ENCODE peak calls at places on chromosomes 16 and 17, in four cellular contexts. K is K562, Y is HepG2, Q is GM12878. S is an unnamed sample.

GRCh38 chr16:86517652-86518258 is 7.4 kb downstream of the FOXF1 start:
- DNase-seq in K (peak), Y (peak), Q (no peak), S (peak)

GRCh38 chr16:22633280-22633679 is 122.6 kb downstream of the NPIPB5 start:
- DNase-seq in K (peak), Y (no peak), Q (no peak), S (no peak)

GRCh38 chr17:9672266-9672665 is 26.9 kb downstream of the USP43 start:
- DNase-seq in K (no peak), Y (no peak), Q (no peak), S (no peak)

GRCh38 chr17:55423535-55423934 is 1.9 kb upstream of the MMD start:
- DNase-seq in K (no peak), Y (no peak), Q (no peak), S (no peak)

GRCh38 chr16:57000271-57001025 is 11.1 kb downstream of the NLRC5 start:
- DNase-seq in K (no peak), Y (no peak), Q (peak), S (no peak)

GRCh38 chr17:16407911-16408588 is 7.3 kb upstream of the TRPV2 start:
- DNase-seq in K (peak), Y (peak), Q (peak), S (peak)

GRCh38 chr17:40484285-40484972 is 17.0 kb downstream of the TNS4 start:
- DNase-seq in K (no peak), Y (no peak), Q (no peak), S (no peak)

GRCh38 chr17:43591750-43592562 is 45.8 kb upstream of the ETV4 start:
- DNase-seq in K (no peak), Y (no peak), Q (no peak), S (no peak)

GRCh38 chr16:81541314-81541713 is 96.7 kb downstream of the CMIP start:
- DNase-seq in K (no peak), Y (no peak), Q (no peak), S (no peak)

GRCh38 chr17:81322271-81323082 is 27.4 kb upstream of the SLC38A10 start:
- DNase-seq in K (peak), Y (peak), Q (no peak), S (peak)

GRCh38 chr16:4524571-4524970 is 14.0 kb downstream of the CDIP1 start:
- DNase-seq in K (no peak), Y (no peak), Q (no peak), S (no peak)

GRCh38 chr17:78651551-78651950 is 74.4 kb upstream of the DNAH17 start:
- DNase-seq in K (no peak), Y (no peak), Q (no peak), S (no peak)

GRCh38 chr17:41863074-41863843 is 2.0 kb downstream of the KLHL11 start:
- DNase-seq in K (no peak), Y (no peak), Q (no peak), S (no peak)

GRCh38 chr16:27977966-27978365 is 85.5 kb downstream of the GSG1L start:
- DNase-seq in K (no peak), Y (no peak), Q (no peak), S (no peak)

GRCh38 chr17:47744168-47745036 is 11.4 kb downstream of the TBX21 start:
- DNase-seq in K (peak), Y (no peak), Q (no peak), S (no peak)

GRCh38 chr17:35799942-35800341 is 4.5 kb upstream of the MMP28 start:
- DNase-seq in K (no peak), Y (no peak), Q (no peak), S (no peak)

GRCh38 chr17:49881054-49881402 is 33.2 kb upstream of the TAC4 start:
- DNase-seq in K (no peak), Y (no peak), Q (no peak), S (no peak)

GRCh38 chr16:3646348-3646920 is 8.1 kb upstream of the DNASE1 start:
- DNase-seq in K (peak), Y (peak), Q (no peak), S (no peak)

GRCh38 chr17:50128441-50129302 is 1.3 kb downstream of the SAMD14 start:
- DNase-seq in K (no peak), Y (no peak), Q (no peak), S (peak)

GRCh38 chr16:20925780-20926179 is 25.2 kb downstream of the LYRM1 start:
- DNase-seq in K (no peak), Y (peak), Q (no peak), S (no peak)

GRCh38 chr16:20933589-20933988 is 33.0 kb downstream of the LYRM1 start:
- DNase-seq in K (no peak), Y (no peak), Q (no peak), S (no peak)

GRCh38 chr16:20928774-20929411 is 28.3 kb downstream of the LYRM1 start:
- DNase-seq in K (no peak), Y (no peak), Q (no peak), S (no peak)

GRCh38 chr16:20931066-20931465 is 30.5 kb downstream of the LYRM1 start:
- DNase-seq in K (no peak), Y (no peak), Q (no peak), S (no peak)
- TF ChIP-seq NR2C2 in K (no peak), Y (no peak), Q (no peak), S (no peak)

GRCh38 chr17:65270499-65270898 is 133.3 kb downstream of the RGS9 start:
- DNase-seq in K (no peak), Y (no peak), Q (no peak), S (no peak)

GRCh38 chr17:65265276-65265675 is 128.1 kb downstream of the RGS9 start:
- DNase-seq in K (no peak), Y (no peak), Q (no peak), S (no peak)

GRCh38 chr17:65270932-65271700 is 133.9 kb downstream of the RGS9 start:
- DNase-seq in K (no peak), Y (no peak), Q (no peak), S (no peak)

GRCh38 chr17:65268832-65269231 is 131.7 kb downstream of the RGS9 start:
- DNase-seq in K (no peak), Y (no peak), Q (no peak), S (no peak)
- TF ChIP-seq ESRRA in K (no peak), Y (no peak), Q (no peak), S (no peak)

GRCh38 chr17:30558313-30559195 is 81.3 kb downstream of the GOSR1 start:
- DNase-seq in K (no peak), Y (no peak), Q (no peak), S (no peak)

GRCh38 chr17:30554839-30555751 is 77.9 kb downstream of the GOSR1 start:
- DNase-seq in K (peak), Y (peak), Q (no peak), S (peak)

GRCh38 chr17:30552994-30553565 is 75.9 kb downstream of the GOSR1 start:
- DNase-seq in K (no peak), Y (no peak), Q (no peak), S (no peak)

GRCh38 chr17:30556374-30557332 is 79.4 kb downstream of the GOSR1 start:
- DNase-seq in K (no peak), Y (no peak), Q (no peak), S (no peak)

GRCh38 chr17:30555942-30556341 is 78.7 kb downstream of the GOSR1 start:
- DNase-seq in K (no peak), Y (no peak), Q (no peak), S (no peak)
- TF ChIP-seq NR2C2 in K (no peak), Y (no peak), Q (no peak), S (no peak)

DNA sequence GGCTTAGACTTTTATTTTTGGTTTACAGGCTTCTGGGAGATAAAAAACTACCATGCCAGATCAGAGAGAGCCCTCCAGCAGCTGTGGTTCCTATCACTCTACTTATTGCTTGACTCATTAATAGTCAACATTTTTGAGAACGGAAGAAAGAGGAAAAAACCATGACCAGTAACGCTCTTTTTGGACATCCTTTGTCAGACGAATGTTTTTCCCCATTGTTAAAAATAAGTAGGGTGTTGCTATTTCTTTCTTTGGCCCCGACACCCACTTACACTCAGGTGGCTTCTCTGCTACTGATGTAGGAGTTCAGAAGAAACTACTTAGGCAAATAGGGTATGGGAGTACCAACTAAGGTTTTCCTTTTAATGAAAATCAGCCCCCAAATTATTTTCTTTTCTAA is 27.5 kb downstream of the TVP23A start:
- DNase-seq in K (no peak), Y (no peak), Q (peak), S (no peak)
- TF ChIP-seq ESRRA in K (no peak), Y (no peak), Q (no peak), S (no peak)

GRCh38 chr17:60107526-60108257 is 29.0 kb upstream of the HEATR6 start:
- DNase-seq in K (peak), Y (no peak), Q (no peak), S (no peak)
- TF ChIP-seq NR2C2 in K (no peak), Y (no peak), Q (no peak), S (no peak)

GRCh38 chr16:66363196-66363777 is 3.2 kb upstream of the CDH5 start:
- DNase-seq in K (no peak), Y (no peak), Q (no peak), S (no peak)

GRCh38 chr16:66365588-66365987 is 903 bp upstream of the CDH5 start:
- DNase-seq in K (no peak), Y (no peak), Q (no peak), S (no peak)

GRCh38 chr16:66366433-66367299 is at the start of gene CDH5:
- DNase-seq in K (no peak), Y (no peak), Q (no peak), S (no peak)

GRCh38 chr16:66364959-66365306 is 1.6 kb upstream of the CDH5 start:
- DNase-seq in K (no peak), Y (no peak), Q (no peak), S (no peak)

GRCh38 chr16:66364117-66364958 is 2.2 kb upstream of the CDH5 start:
- DNase-seq in K (no peak), Y (no peak), Q (no peak), S (no peak)
- TF ChIP-seq ESRRA in K (no peak), Y (no peak), Q (no peak), S (no peak)

DNA sequence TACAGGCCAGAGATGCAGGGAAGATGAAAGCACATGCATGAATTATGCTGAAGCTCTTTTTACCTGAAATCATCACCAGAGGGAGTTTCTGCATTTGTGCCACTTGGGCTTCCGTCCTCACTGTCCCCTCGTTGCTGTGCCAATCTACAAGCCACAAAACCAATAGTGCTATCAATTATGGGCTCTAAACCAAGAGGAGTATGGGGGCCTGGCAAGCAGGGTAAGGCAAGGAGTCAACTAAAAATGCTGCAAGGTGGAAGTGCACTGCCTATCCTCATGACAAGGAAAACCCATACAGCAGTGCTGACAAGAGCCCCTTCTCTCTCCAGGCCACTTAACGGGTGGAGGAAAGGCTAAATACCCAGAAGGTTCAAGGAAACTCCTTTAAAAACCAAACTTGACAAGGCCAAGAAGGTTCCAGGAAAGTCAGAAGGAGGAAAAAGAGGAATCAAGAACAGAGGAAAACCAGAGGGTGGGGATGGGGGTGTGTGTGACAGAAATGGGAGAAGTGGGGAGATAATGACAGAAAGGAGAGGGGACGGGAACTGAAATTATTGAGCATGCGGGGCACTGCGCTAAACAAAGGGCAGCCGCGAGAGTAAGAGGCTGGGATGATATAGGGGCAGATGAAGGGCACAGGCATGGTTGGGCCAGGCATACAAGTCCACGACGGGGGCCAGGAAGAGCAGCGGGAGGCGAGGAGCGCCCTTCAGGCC is 674 bp downstream of the C17orf75 start:
- DNase-seq in K (peak), Y (peak), Q (no peak), S (no peak)
- TF ChIP-seq NR2C2 in K (no peak), Y (no peak), Q (no peak), S (no peak)

S was measured in WTC11.